ENCODE peak calls at places on chromosomes 7 and 10, in six cellular contexts. L is nucleus accumbens, U is RCC 7860, K is tibial nerve, C is HTR-8/SVneo, R is retina. T is an unnamed sample.

GRCh38 chr7:131466735-131467365 is 89.6 kb downstream of the PODXL start:
- DNase-seq in R (no peak), U (no peak), L (no peak), K (no peak), C (no peak), T (no peak)

GRCh38 chr10:70477661-70478162 is 855 bp upstream of the PALD1 start:
- DNase-seq in U (peak; percentile 17), K (no peak), R (no peak), C (no peak), L (no peak), T (no peak)

GRCh38 chr7:20787658-20788057 is 972 bp upstream of the SP8 start:
- DNase-seq in C (no peak), U (no peak), R (no peak), K (no peak), L (no peak), T (no peak)

GRCh38 chr7:45863715-45864114 is 9.2 kb downstream of the CCDC201 start:
- DNase-seq in R (no peak), C (no peak), U (no peak), L (no peak), K (no peak), T (peak; percentile 47)

GRCh38 chr7:84799131-84799530 is 387.7 kb downstream of the SEMA3D start:
- DNase-seq in R (no peak), U (no peak), L (no peak), C (no peak), K (no peak), T (no peak)

GRCh38 chr7:65731562-65732035 is 141.3 kb upstream of the VKORC1L1 start:
- DNase-seq in L (no peak), C (no peak), U (no peak), K (no peak), R (peak; percentile 68), T (peak; percentile 67)

GRCh38 chr10:1643161-1643910 is 94.0 kb downstream of the ADARB2 start:
- DNase-seq in C (no peak), L (no peak), R (peak; percentile 58), U (no peak), K (no peak), T (no peak)

GRCh38 chr7:111029141-111029572 is 61.8 kb upstream of the LRRN3 start:
- DNase-seq in K (no peak), L (no peak), R (no peak), C (no peak), U (no peak), T (no peak)

GRCh38 chr7:35253680-35254495 is at the start of gene TBX20:
- DNase-seq in R (peak; percentile 91), K (no peak), C (no peak), L (no peak), U (no peak), T (peak; percentile 76)

GRCh38 chr7:12403287-12404181 is at the start of gene VWDE:
- DNase-seq in K (no peak), C (peak; percentile 75), U (peak; percentile 31), L (peak; percentile 41), R (peak; percentile 77), T (peak; percentile 67)

GRCh38 chr7:31796375-31796774 is 109.4 kb downstream of the PPP1R17 start:
- DNase-seq in C (no peak), K (no peak), U (no peak), L (no peak), R (no peak), T (no peak)

GRCh38 chr7:944744-945143 is 9.7 kb downstream of the ADAP1 start:
- DNase-seq in U (no peak), L (no peak), R (no peak), K (no peak), C (no peak), T (no peak)

GRCh38 chr7:94348142-94348541 is 46.6 kb upstream of the COL1A2 start:
- DNase-seq in R (no peak), C (peak; percentile 3), L (no peak), U (no peak), K (peak; percentile 30), T (no peak)

GRCh38 chr10:51215956-51216834 is 141.9 kb downstream of the PRKG1 start:
- DNase-seq in K (no peak), U (no peak), L (no peak), C (no peak), R (no peak), T (no peak)

GRCh38 chr10:96395931-96396877 is 37.4 kb upstream of the OPALIN start:
- DNase-seq in L (peak; percentile 48), K (peak; percentile 37), C (peak; percentile 85), U (peak; percentile 49), R (peak; percentile 84), T (peak; percentile 70)

GRCh38 chr10:11636761-11637166 is 25.3 kb upstream of the USP6NL start:
- DNase-seq in L (no peak), U (no peak), C (no peak), R (no peak), K (no peak), T (no peak)

GRCh38 chr7:143046334-143046935 is 5.7 kb upstream of the OR6V1 start:
- DNase-seq in U (no peak), L (no peak), C (no peak), K (no peak), R (no peak), T (no peak)

GRCh38 chr7:130337410-130337971 is 7.1 kb upstream of the CPA5 start:
- DNase-seq in U (no peak), C (no peak), K (no peak), R (no peak), L (no peak), T (no peak)